ENCODE peak calls at places on chromosomes 7 and 10, in four cellular contexts. One of them, this sample, is unnamed.

GRCh38 chr10:13686331-13686752 is 99.6 kb downstream of the PRPF18 start:
- DNase-seq in heart left ventricle: peak
- DNase-seq in astrocyte of the cerebellum: no peak
- DNase-seq in AG10803: no peak
- DNase-seq in this sample: no peak

GRCh38 chr7:23055582-23056178 is 41.8 kb upstream of the HYCC1 start:
- DNase-seq in heart left ventricle: peak
- DNase-seq in astrocyte of the cerebellum: peak
- DNase-seq in AG10803: peak
- DNase-seq in this sample: peak

GRCh38 chr7:6162650-6163366 is 109.6 kb downstream of the CYTH3 start:
- DNase-seq in heart left ventricle: no peak
- DNase-seq in astrocyte of the cerebellum: no peak
- DNase-seq in AG10803: no peak
- DNase-seq in this sample: no peak

GRCh38 chr10:102152545-102152890 is 329 bp downstream of the NOLC1 start:
- DNase-seq in heart left ventricle: no peak
- DNase-seq in astrocyte of the cerebellum: no peak
- DNase-seq in AG10803: peak
- DNase-seq in this sample: no peak

GRCh38 chr7:79459381-79459780 is 5.9 kb upstream of the MAGI2 start:
- DNase-seq in heart left ventricle: no peak
- DNase-seq in astrocyte of the cerebellum: no peak
- DNase-seq in AG10803: peak
- DNase-seq in this sample: no peak

GRCh38 chr7:745431-745980 is 18.4 kb upstream of the PRKAR1B start:
- DNase-seq in heart left ventricle: no peak
- DNase-seq in astrocyte of the cerebellum: no peak
- DNase-seq in AG10803: no peak
- DNase-seq in this sample: no peak

GRCh38 chr10:33843379-33843778 is 508.9 kb upstream of the NRP1 start:
- DNase-seq in heart left ventricle: no peak
- DNase-seq in astrocyte of the cerebellum: no peak
- DNase-seq in AG10803: no peak
- DNase-seq in this sample: no peak

GRCh38 chr7:18770154-18770807 is 274.7 kb downstream of the HDAC9 start:
- DNase-seq in heart left ventricle: no peak
- DNase-seq in astrocyte of the cerebellum: peak
- DNase-seq in AG10803: peak
- DNase-seq in this sample: no peak

GRCh38 chr10:43249962-43250624 is 16.8 kb downstream of the RASGEF1A start:
- DNase-seq in heart left ventricle: peak
- DNase-seq in astrocyte of the cerebellum: no peak
- DNase-seq in AG10803: no peak
- DNase-seq in this sample: no peak

GRCh38 chr10:120365872-120366271 is 91.2 kb upstream of the PLPP4 start:
- DNase-seq in heart left ventricle: no peak
- DNase-seq in astrocyte of the cerebellum: no peak
- DNase-seq in AG10803: peak
- DNase-seq in this sample: no peak

GRCh38 chr7:132402751-132403245 is 173.5 kb downstream of the PLXNA4 start:
- DNase-seq in heart left ventricle: no peak
- DNase-seq in astrocyte of the cerebellum: peak
- DNase-seq in AG10803: peak
- DNase-seq in this sample: no peak

GRCh38 chr10:95233377-95234034 is 39.5 kb downstream of the ACSM6 start:
- DNase-seq in heart left ventricle: no peak
- DNase-seq in astrocyte of the cerebellum: no peak
- DNase-seq in AG10803: peak
- DNase-seq in this sample: no peak

GRCh38 chr10:24727811-24728210 is 4.1 kb upstream of the ARHGAP21 start:
- DNase-seq in heart left ventricle: no peak
- DNase-seq in astrocyte of the cerebellum: no peak
- DNase-seq in AG10803: no peak
- DNase-seq in this sample: no peak
- TF ChIP-seq CTCF in heart left ventricle: no peak
- TF ChIP-seq CTCF in astrocyte of the cerebellum: peak
- TF ChIP-seq CTCF in AG10803: peak
- TF ChIP-seq CTCF in this sample: peak

GRCh38 chr7:20218261-20218660 is 1.1 kb upstream of the MACC1 start:
- DNase-seq in heart left ventricle: no peak
- DNase-seq in astrocyte of the cerebellum: no peak
- DNase-seq in AG10803: no peak
- DNase-seq in this sample: no peak

GRCh38 chr7:20216637-20217036 is 547 bp downstream of the MACC1 start:
- DNase-seq in heart left ventricle: no peak
- DNase-seq in astrocyte of the cerebellum: no peak
- DNase-seq in AG10803: no peak
- DNase-seq in this sample: no peak

GRCh38 chr7:20219446-20220292 is 2.5 kb upstream of the MACC1 start:
- DNase-seq in heart left ventricle: peak
- DNase-seq in astrocyte of the cerebellum: peak
- DNase-seq in AG10803: peak
- DNase-seq in this sample: peak

GRCh38 chr7:20219062-20219445 is 1.9 kb upstream of the MACC1 start:
- DNase-seq in heart left ventricle: no peak
- DNase-seq in astrocyte of the cerebellum: no peak
- DNase-seq in AG10803: no peak
- DNase-seq in this sample: no peak

DNA sequence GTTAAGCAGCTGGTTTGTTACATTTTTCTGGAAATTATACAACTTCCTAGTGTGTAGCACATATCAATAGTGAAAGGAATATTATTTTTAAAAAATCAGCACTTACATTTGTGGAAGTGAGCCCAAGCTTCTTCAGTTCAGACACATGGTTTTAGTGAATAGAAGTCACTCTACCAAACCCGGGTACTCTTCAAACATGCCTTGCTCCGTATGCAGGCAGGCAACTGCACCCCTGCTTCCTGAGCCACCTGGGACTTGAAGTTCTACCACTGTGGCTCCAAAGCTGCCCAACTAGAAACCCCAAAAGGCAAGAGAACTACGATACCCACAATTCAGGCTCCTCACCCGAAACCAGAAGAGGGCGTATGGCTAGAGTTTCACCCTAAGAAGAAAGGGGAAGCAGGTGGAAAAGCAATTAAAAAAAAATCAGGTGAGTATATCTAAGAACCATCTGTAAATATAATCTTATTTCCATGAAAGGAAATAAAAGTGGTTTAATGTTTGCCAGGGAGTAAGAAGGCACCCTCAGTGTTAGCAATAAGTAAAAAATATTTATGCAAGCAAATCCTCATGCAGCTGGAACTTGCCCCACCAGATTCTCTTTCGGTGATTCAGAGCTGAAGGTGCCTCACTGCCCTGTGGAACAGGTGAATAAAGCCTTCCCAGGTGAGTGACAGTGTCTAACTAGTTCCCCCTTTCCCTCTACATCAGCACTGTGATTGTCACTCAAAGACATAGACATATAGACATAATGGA is at the start of gene MACC1:
- DNase-seq in heart left ventricle: peak
- DNase-seq in astrocyte of the cerebellum: no peak
- DNase-seq in AG10803: no peak
- DNase-seq in this sample: no peak
- H3K4me3 ChIP-seq in heart left ventricle: no peak
- H3K4me3 ChIP-seq in astrocyte of the cerebellum: no peak
- H3K4me3 ChIP-seq in AG10803: no peak
- H3K4me3 ChIP-seq in this sample: no peak

DNA sequence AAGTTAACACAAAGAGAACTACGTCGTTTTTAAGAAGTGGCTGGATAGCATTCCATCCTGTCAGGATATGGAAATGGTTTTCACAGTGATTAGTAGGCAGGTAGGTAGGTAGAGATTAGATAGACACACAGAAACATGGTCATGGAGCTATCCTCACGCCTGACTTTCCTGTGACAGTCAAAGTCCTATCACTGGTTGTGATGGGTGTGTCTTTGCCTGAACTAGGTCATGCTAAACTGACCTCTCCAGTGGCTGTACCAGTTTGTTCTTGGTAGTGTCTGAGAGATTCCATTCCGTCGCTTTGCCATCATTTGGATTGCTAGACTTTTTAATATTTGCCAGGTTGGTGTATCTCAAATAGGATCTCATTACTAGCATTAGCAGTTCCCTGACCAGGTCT is 28.2 kb downstream of the FKBP6 start:
- DNase-seq in heart left ventricle: no peak
- DNase-seq in astrocyte of the cerebellum: no peak
- DNase-seq in AG10803: no peak
- DNase-seq in this sample: no peak
- TF ChIP-seq CTCF in heart left ventricle: no peak
- TF ChIP-seq CTCF in astrocyte of the cerebellum: no peak
- TF ChIP-seq CTCF in AG10803: no peak
- TF ChIP-seq CTCF in this sample: no peak

GRCh38 chr10:5601826-5602225 is 64.6 kb downstream of the ASB13 start:
- DNase-seq in heart left ventricle: no peak
- DNase-seq in astrocyte of the cerebellum: no peak
- DNase-seq in AG10803: no peak
- DNase-seq in this sample: no peak

GRCh38 chr10:5604236-5604925 is 62.0 kb downstream of the ASB13 start:
- DNase-seq in heart left ventricle: no peak
- DNase-seq in astrocyte of the cerebellum: no peak
- DNase-seq in AG10803: no peak
- DNase-seq in this sample: no peak

GRCh38 chr10:5604946-5605345 is 61.4 kb downstream of the ASB13 start:
- DNase-seq in heart left ventricle: no peak
- DNase-seq in astrocyte of the cerebellum: no peak
- DNase-seq in AG10803: no peak
- DNase-seq in this sample: no peak

GRCh38 chr10:5603848-5604170 is 62.6 kb downstream of the ASB13 start:
- DNase-seq in heart left ventricle: no peak
- DNase-seq in astrocyte of the cerebellum: no peak
- DNase-seq in AG10803: no peak
- DNase-seq in this sample: no peak

DNA sequence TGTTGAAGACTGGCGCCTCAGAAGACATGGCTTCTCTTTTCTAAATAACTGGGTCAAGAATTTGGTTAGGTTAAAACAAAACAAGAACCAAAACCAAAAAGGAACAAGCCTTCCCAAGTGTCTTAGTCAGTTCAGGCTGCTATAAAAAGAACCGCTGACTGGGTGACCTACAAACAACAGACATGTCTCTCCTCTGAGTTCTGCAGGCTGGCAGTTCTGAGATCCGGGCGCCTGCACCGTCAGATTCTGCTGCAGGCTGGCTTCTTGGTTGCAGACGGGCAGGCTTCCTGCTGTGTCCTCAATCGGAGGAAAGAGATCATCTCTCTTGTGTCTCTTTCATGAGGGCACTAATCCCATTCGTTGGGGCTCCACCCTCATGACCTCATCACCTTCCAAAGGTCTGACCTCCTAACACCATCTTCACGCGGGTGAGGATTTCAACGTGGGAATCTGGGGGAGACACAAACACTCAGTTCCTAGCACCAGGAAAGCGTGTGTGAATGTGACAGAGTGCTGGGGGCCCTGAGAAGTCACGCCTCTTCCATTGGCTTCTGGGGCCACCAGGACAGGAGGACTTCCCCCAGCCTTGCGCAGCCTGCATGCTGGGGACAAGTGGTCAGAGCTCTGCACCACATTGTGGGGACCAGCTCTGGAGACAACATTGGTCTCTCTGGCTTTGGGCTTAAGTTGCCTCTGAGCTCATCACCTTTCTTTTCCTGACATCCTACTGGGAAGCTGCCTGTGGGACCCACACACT is 63.1 kb downstream of the ASB13 start:
- DNase-seq in heart left ventricle: no peak
- DNase-seq in astrocyte of the cerebellum: no peak
- DNase-seq in AG10803: no peak
- DNase-seq in this sample: no peak
- H3K4me3 ChIP-seq in heart left ventricle: no peak
- H3K4me3 ChIP-seq in astrocyte of the cerebellum: no peak
- H3K4me3 ChIP-seq in AG10803: no peak
- H3K4me3 ChIP-seq in this sample: no peak

GRCh38 chr7:97149843-97150242 is 32.3 kb downstream of the SDHAF3 start:
- DNase-seq in heart left ventricle: no peak
- DNase-seq in astrocyte of the cerebellum: no peak
- DNase-seq in AG10803: peak
- DNase-seq in this sample: no peak

GRCh38 chr7:97145068-97145467 is 27.6 kb downstream of the SDHAF3 start:
- DNase-seq in heart left ventricle: no peak
- DNase-seq in astrocyte of the cerebellum: peak
- DNase-seq in AG10803: peak
- DNase-seq in this sample: no peak
- TF ChIP-seq CTCF in heart left ventricle: peak
- TF ChIP-seq CTCF in astrocyte of the cerebellum: peak
- TF ChIP-seq CTCF in AG10803: peak
- TF ChIP-seq CTCF in this sample: peak

GRCh38 chr7:68266004-68266579 is 1269.5 kb downstream of the TYW1 start:
- DNase-seq in heart left ventricle: no peak
- DNase-seq in astrocyte of the cerebellum: no peak
- DNase-seq in AG10803: no peak
- DNase-seq in this sample: no peak
- H3K4me3 ChIP-seq in heart left ventricle: no peak
- H3K4me3 ChIP-seq in astrocyte of the cerebellum: no peak
- H3K4me3 ChIP-seq in AG10803: no peak
- H3K4me3 ChIP-seq in this sample: no peak

GRCh38 chr7:70299447-70299807 is 701.2 kb downstream of the AUTS2 start:
- DNase-seq in heart left ventricle: no peak
- DNase-seq in astrocyte of the cerebellum: no peak
- DNase-seq in AG10803: no peak
- DNase-seq in this sample: no peak

GRCh38 chr7:70298780-70299446 is 700.6 kb downstream of the AUTS2 start:
- DNase-seq in heart left ventricle: no peak
- DNase-seq in astrocyte of the cerebellum: no peak
- DNase-seq in AG10803: no peak
- DNase-seq in this sample: no peak

GRCh38 chr7:70289067-70289466 is 690.8 kb downstream of the AUTS2 start:
- DNase-seq in heart left ventricle: no peak
- DNase-seq in astrocyte of the cerebellum: peak
- DNase-seq in AG10803: peak
- DNase-seq in this sample: no peak

DNA sequence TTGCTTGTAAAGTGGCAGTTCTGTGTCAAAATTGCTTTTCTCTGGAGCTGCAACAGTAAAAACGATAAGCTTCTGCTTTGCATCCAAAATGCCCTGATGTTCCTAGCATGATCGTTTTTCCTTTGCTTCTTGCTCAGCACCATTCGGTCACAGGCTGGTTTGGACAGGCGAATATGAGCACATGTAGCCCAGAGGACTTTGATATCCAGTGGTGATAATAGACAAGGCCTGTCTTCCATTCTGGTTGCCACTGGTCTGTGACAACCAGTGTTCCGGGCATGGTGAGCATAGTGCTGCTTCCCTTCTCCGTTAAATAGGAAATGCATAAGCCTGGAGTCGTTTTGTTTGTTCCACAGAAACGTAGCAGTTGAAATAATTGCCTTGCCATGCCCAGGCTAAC is 696.2 kb downstream of the AUTS2 start:
- DNase-seq in heart left ventricle: no peak
- DNase-seq in astrocyte of the cerebellum: no peak
- DNase-seq in AG10803: no peak
- DNase-seq in this sample: no peak
- TF ChIP-seq CTCF in heart left ventricle: no peak
- TF ChIP-seq CTCF in astrocyte of the cerebellum: no peak
- TF ChIP-seq CTCF in AG10803: no peak
- TF ChIP-seq CTCF in this sample: no peak

GRCh38 chr10:112767156-112767555 is 182.9 kb upstream of the TCF7L2 start:
- DNase-seq in heart left ventricle: no peak
- DNase-seq in astrocyte of the cerebellum: no peak
- DNase-seq in AG10803: no peak
- DNase-seq in this sample: no peak
- H3K4me3 ChIP-seq in heart left ventricle: no peak
- H3K4me3 ChIP-seq in astrocyte of the cerebellum: no peak
- H3K4me3 ChIP-seq in AG10803: no peak
- H3K4me3 ChIP-seq in this sample: no peak